ENCODE peak calls at places on chromosomes 6 and 20, in four cellular contexts. One of them, this sample, is unnamed.

GRCh38 chr6:90286884-90287488 is 9.7 kb downstream of the BACH2 start:
- DNase-seq in GM06990: no peak
- DNase-seq in Ammon's horn: no peak
- DNase-seq in MV-4-11: peak
- DNase-seq in this sample: no peak

GRCh38 chr20:35292504-35293285 is 470 bp upstream of the FAM83C start:
- DNase-seq in GM06990: no peak
- DNase-seq in Ammon's horn: no peak
- DNase-seq in MV-4-11: no peak
- DNase-seq in this sample: no peak

GRCh38 chr6:134182528-134182927 is 130.1 kb upstream of the SLC2A12 start:
- DNase-seq in GM06990: no peak
- DNase-seq in Ammon's horn: peak
- DNase-seq in MV-4-11: no peak
- DNase-seq in this sample: no peak

GRCh38 chr6:169976301-169977081 is 225.1 kb downstream of the ERMARD start:
- DNase-seq in GM06990: no peak
- DNase-seq in Ammon's horn: no peak
- DNase-seq in MV-4-11: no peak
- DNase-seq in this sample: no peak

GRCh38 chr6:14310955-14311354 is 193.4 kb downstream of the CD83 start:
- DNase-seq in GM06990: no peak
- DNase-seq in Ammon's horn: no peak
- DNase-seq in MV-4-11: no peak
- DNase-seq in this sample: no peak

GRCh38 chr20:41336711-41337492 is 3.7 kb upstream of the LPIN3 start:
- DNase-seq in GM06990: no peak
- DNase-seq in Ammon's horn: no peak
- DNase-seq in MV-4-11: no peak
- DNase-seq in this sample: no peak

GRCh38 chr6:101226677-101227135 is 166.8 kb upstream of the GRIK2 start:
- DNase-seq in GM06990: no peak
- DNase-seq in Ammon's horn: no peak
- DNase-seq in MV-4-11: no peak
- DNase-seq in this sample: no peak

GRCh38 chr20:59291740-59292139 is 8.7 kb upstream of the EDN3 start:
- DNase-seq in GM06990: no peak
- DNase-seq in Ammon's horn: no peak
- DNase-seq in MV-4-11: no peak
- DNase-seq in this sample: no peak

GRCh38 chr20:54172532-54172855 is 1.3 kb downstream of the CYP24A1 start:
- DNase-seq in GM06990: no peak
- DNase-seq in Ammon's horn: no peak
- DNase-seq in MV-4-11: no peak
- DNase-seq in this sample: no peak

GRCh38 chr6:148700713-148701392 is 46.0 kb upstream of the UST start:
- DNase-seq in GM06990: no peak
- DNase-seq in Ammon's horn: peak
- DNase-seq in MV-4-11: peak
- DNase-seq in this sample: no peak

GRCh38 chr20:21101453-21102251 is 4.5 kb downstream of the LINC00237 start:
- DNase-seq in GM06990: peak
- DNase-seq in Ammon's horn: peak
- DNase-seq in MV-4-11: no peak
- DNase-seq in this sample: no peak

GRCh38 chr20:39206899-39207564 is 244.9 kb downstream of the DHX35 start:
- DNase-seq in GM06990: no peak
- DNase-seq in Ammon's horn: no peak
- DNase-seq in MV-4-11: no peak
- DNase-seq in this sample: no peak

GRCh38 chr20:10306440-10307358 is 88.1 kb downstream of the SNAP25 start:
- DNase-seq in GM06990: no peak
- DNase-seq in Ammon's horn: no peak
- DNase-seq in MV-4-11: peak
- DNase-seq in this sample: no peak

GRCh38 chr6:169589293-169589692 is 112.5 kb downstream of the WDR27 start:
- DNase-seq in GM06990: peak
- DNase-seq in Ammon's horn: no peak
- DNase-seq in MV-4-11: no peak
- DNase-seq in this sample: peak

GRCh38 chr6:14178083-14178445 is 60.5 kb downstream of the CD83 start:
- DNase-seq in GM06990: no peak
- DNase-seq in Ammon's horn: no peak
- DNase-seq in MV-4-11: no peak
- DNase-seq in this sample: no peak

GRCh38 chr20:62277253-62277652 is 25.5 kb upstream of the ADRM1 start:
- DNase-seq in GM06990: no peak
- DNase-seq in Ammon's horn: no peak
- DNase-seq in MV-4-11: no peak
- DNase-seq in this sample: no peak

GRCh38 chr6:45187841-45188240 is 140.3 kb upstream of the RUNX2 start:
- DNase-seq in GM06990: no peak
- DNase-seq in Ammon's horn: no peak
- DNase-seq in MV-4-11: no peak
- DNase-seq in this sample: no peak

GRCh38 chr6:74939309-74939708 is 266.5 kb downstream of the COL12A1 start:
- DNase-seq in GM06990: no peak
- DNase-seq in Ammon's horn: peak
- DNase-seq in MV-4-11: no peak
- DNase-seq in this sample: no peak

GRCh38 chr6:157514659-157515496 is 133.9 kb downstream of the ZDHHC14 start:
- DNase-seq in GM06990: no peak
- DNase-seq in Ammon's horn: no peak
- DNase-seq in MV-4-11: peak
- DNase-seq in this sample: peak

GRCh38 chr6:3340358-3340798 is 81.6 kb downstream of the PSMG4 start:
- DNase-seq in GM06990: no peak
- DNase-seq in Ammon's horn: no peak
- DNase-seq in MV-4-11: no peak
- DNase-seq in this sample: no peak

GRCh38 chr20:13681248-13682125 is 42.8 kb upstream of the TASP1 start:
- DNase-seq in GM06990: peak
- DNase-seq in Ammon's horn: no peak
- DNase-seq in MV-4-11: no peak
- DNase-seq in this sample: no peak

GRCh38 chr20:49286689-49287551 is 9.1 kb upstream of the ZNFX1 start:
- DNase-seq in GM06990: no peak
- DNase-seq in Ammon's horn: no peak
- DNase-seq in MV-4-11: peak
- DNase-seq in this sample: no peak

GRCh38 chr20:32326507-32326851 is 31.7 kb upstream of the ASXL1 start:
- DNase-seq in GM06990: no peak
- DNase-seq in Ammon's horn: no peak
- DNase-seq in MV-4-11: no peak
- DNase-seq in this sample: peak

GRCh38 chr6:3612341-3613041 is 139.0 kb downstream of the PXDC1 start:
- DNase-seq in GM06990: no peak
- DNase-seq in Ammon's horn: no peak
- DNase-seq in MV-4-11: no peak
- DNase-seq in this sample: peak

GRCh38 chr20:62666736-62667529 is 24.6 kb downstream of the SLCO4A1 start:
- DNase-seq in GM06990: no peak
- DNase-seq in Ammon's horn: peak
- DNase-seq in MV-4-11: no peak
- DNase-seq in this sample: no peak

GRCh38 chr6:155678361-155678760 is 222.7 kb upstream of the NOX3 start:
- DNase-seq in GM06990: no peak
- DNase-seq in Ammon's horn: no peak
- DNase-seq in MV-4-11: no peak
- DNase-seq in this sample: no peak

GRCh38 chr6:106084973-106085686 is 1.0 kb upstream of the PRDM1 start:
- DNase-seq in GM06990: no peak
- DNase-seq in Ammon's horn: no peak
- DNase-seq in MV-4-11: no peak
- DNase-seq in this sample: no peak

GRCh38 chr6:36852481-36853147 is 13.4 kb upstream of the CPNE5 start:
- DNase-seq in GM06990: no peak
- DNase-seq in Ammon's horn: no peak
- DNase-seq in MV-4-11: peak
- DNase-seq in this sample: no peak

GRCh38 chr6:30885999-30886896 is 1.9 kb downstream of the DDR1 start:
- DNase-seq in GM06990: no peak
- DNase-seq in Ammon's horn: peak
- DNase-seq in MV-4-11: peak
- DNase-seq in this sample: no peak

GRCh38 chr6:1607236-1607556 is 2.5 kb upstream of the FOXC1 start:
- DNase-seq in GM06990: no peak
- DNase-seq in Ammon's horn: no peak
- DNase-seq in MV-4-11: no peak
- DNase-seq in this sample: no peak

GRCh38 chr6:101090281-101090680 is 209.2 kb upstream of the ASCC3 start:
- DNase-seq in GM06990: no peak
- DNase-seq in Ammon's horn: no peak
- DNase-seq in MV-4-11: no peak
- DNase-seq in this sample: no peak

GRCh38 chr6:73888050-73888449 is 192.0 kb downstream of the CD109 start:
- DNase-seq in GM06990: no peak
- DNase-seq in Ammon's horn: no peak
- DNase-seq in MV-4-11: no peak
- DNase-seq in this sample: no peak

GRCh38 chr6:119890470-119890869 is 540.9 kb upstream of the MAN1A1 start:
- DNase-seq in GM06990: no peak
- DNase-seq in Ammon's horn: no peak
- DNase-seq in MV-4-11: no peak
- DNase-seq in this sample: no peak

GRCh38 chr20:47453167-47453782 is 48.4 kb upstream of the NCOA3 start:
- DNase-seq in GM06990: peak
- DNase-seq in Ammon's horn: no peak
- DNase-seq in MV-4-11: peak
- DNase-seq in this sample: peak

GRCh38 chr6:117907600-117908245 is 659 bp downstream of the SLC35F1 start:
- DNase-seq in GM06990: peak
- DNase-seq in Ammon's horn: no peak
- DNase-seq in MV-4-11: no peak
- DNase-seq in this sample: no peak

GRCh38 chr6:71123051-71123450 is 165.6 kb upstream of the OGFRL1 start:
- DNase-seq in GM06990: no peak
- DNase-seq in Ammon's horn: no peak
- DNase-seq in MV-4-11: no peak
- DNase-seq in this sample: no peak

GRCh38 chr20:18705490-18705889 is 108.1 kb upstream of the SCP2D1 start:
- DNase-seq in GM06990: no peak
- DNase-seq in Ammon's horn: no peak
- DNase-seq in MV-4-11: no peak
- DNase-seq in this sample: no peak

GRCh38 chr6:11282245-11282644 is 49.8 kb upstream of the NEDD9 start:
- DNase-seq in GM06990: no peak
- DNase-seq in Ammon's horn: no peak
- DNase-seq in MV-4-11: peak
- DNase-seq in this sample: no peak

GRCh38 chr6:92979281-92979680 is 440.1 kb downstream of the EPHA7 start:
- DNase-seq in GM06990: no peak
- DNase-seq in Ammon's horn: no peak
- DNase-seq in MV-4-11: no peak
- DNase-seq in this sample: no peak

GRCh38 chr6:33430991-33431879 is 11.4 kb downstream of the SYNGAP1 start:
- DNase-seq in GM06990: peak
- DNase-seq in Ammon's horn: peak
- DNase-seq in MV-4-11: peak
- DNase-seq in this sample: no peak